ENCODE peak calls at places on chromosomes 4 and X, in nine cellular contexts. P is body of pancreas, I is hepatocyte, C is SK-N-SH, R is IMR-90, K is A549, G is left ventricle myocardium inferior, Q is fibroblast of mammary gland, V is fibroblast of pulmonary artery. U is an unnamed sample.

GRCh38 chr4:145484240-145484846 is 2.7 kb downstream of the SMAD1 start:
- DNase-seq in I (no peak), G (no peak), C (peak), K (no peak), Q (no peak), V (no peak), R (no peak), P (no peak), U (no peak)

GRCh38 chrX:38112566-38112965 is 106.2 kb downstream of the SYTL5 start:
- DNase-seq in R (no peak), Q (no peak), P (no peak), V (no peak), G (no peak), C (no peak), I (no peak), K (no peak), U (peak)

GRCh38 chr4:178395798-178396197 is 953.6 kb upstream of the AGA start:
- DNase-seq in V (no peak), R (no peak), Q (no peak), P (peak), G (no peak), K (no peak), I (peak), C (no peak), U (peak)

GRCh38 chr4:187541666-187542065 is 453.9 kb upstream of the ZFP42 start:
- DNase-seq in G (no peak), I (no peak), C (no peak), V (no peak), Q (no peak), R (no peak), K (no peak), P (no peak), U (no peak)

GRCh38 chrX:41350150-41350975 is 16.4 kb downstream of the DDX3X start:
- DNase-seq in V (peak), P (no peak), Q (no peak), C (no peak), R (peak), I (no peak), K (peak), G (no peak), U (no peak)

GRCh38 chr4:21005647-21006046 is 305.4 kb downstream of the PACRGL start:
- DNase-seq in G (no peak), I (no peak), V (no peak), P (no peak), R (no peak), Q (no peak), K (no peak), C (no peak), U (no peak)

GRCh38 chr4:128570380-128570779 is 239.1 kb upstream of the JADE1 start:
- DNase-seq in P (peak), G (peak), R (peak), K (peak), C (no peak), V (peak), I (no peak), Q (peak), U (peak)

GRCh38 chr4:158869761-158870160 is 100.9 kb downstream of the FNIP2 start:
- DNase-seq in I (no peak), C (no peak), P (no peak), G (no peak), V (no peak), K (no peak), Q (no peak), R (no peak), U (no peak)

GRCh38 chr4:183903021-183903760 is 1.9 kb upstream of the STOX2 start:
- DNase-seq in K (no peak), C (no peak), P (no peak), V (no peak), Q (no peak), R (no peak), I (no peak), G (no peak), U (peak)

GRCh38 chr4:115529126-115529525 is 415.7 kb upstream of the NDST4 start:
- DNase-seq in R (no peak), G (no peak), Q (no peak), K (no peak), C (no peak), V (no peak), P (no peak), I (no peak), U (no peak)

DNA sequence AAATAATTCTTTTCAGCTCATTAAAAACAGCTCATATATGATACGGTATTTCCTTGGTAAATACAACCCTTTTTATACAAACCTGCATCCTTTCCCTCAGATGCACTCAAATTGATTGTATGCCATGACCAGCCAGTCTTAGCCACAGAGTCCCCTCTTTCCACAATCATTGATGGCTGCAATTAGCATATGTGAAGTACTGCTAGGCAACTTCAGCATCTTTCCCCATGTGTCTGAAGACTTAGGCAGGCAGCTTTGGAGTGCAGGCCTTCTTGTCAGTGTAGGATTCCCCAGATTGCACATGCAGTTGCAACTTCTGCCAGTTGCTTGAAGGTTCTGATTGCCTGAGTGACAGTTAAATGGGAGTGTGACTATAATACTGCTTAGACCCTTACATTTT is 15.6 kb upstream of the MBNL3 start:
- DNase-seq in C (no peak), K (no peak), P (no peak), I (no peak), Q (no peak), G (no peak), V (no peak), R (no peak), U (no peak)
- H3K4me3 ChIP-seq in C (no peak), K (no peak), P (no peak), I (no peak), Q (no peak), G (no peak), V (no peak), R (no peak), U (no peak)

GRCh38 chr4:108783666-108784463 is 21.0 kb upstream of the ETNPPL start:
- DNase-seq in I (peak), V (peak), K (peak), R (no peak), C (no peak), G (no peak), Q (peak), P (peak), U (peak)
- TF ChIP-seq CTCF in I (peak), V (peak), K (peak), R (no peak), C (peak), G (peak), Q (peak), P (no peak), U (peak)

GRCh38 chrX:39935414-39936064 is 162.2 kb downstream of the BCOR start:
- DNase-seq in R (no peak), I (no peak), C (no peak), K (peak), G (no peak), P (no peak), V (no peak), Q (no peak), U (no peak)

GRCh38 chrX:39939678-39940077 is 158.1 kb downstream of the BCOR start:
- DNase-seq in K (no peak), C (no peak), G (no peak), Q (no peak), R (no peak), I (no peak), V (no peak), P (no peak), U (no peak)

GRCh38 chrX:39938466-39938865 is 159.3 kb downstream of the BCOR start:
- DNase-seq in Q (no peak), K (no peak), I (no peak), G (no peak), R (no peak), C (no peak), V (no peak), P (no peak), U (no peak)

GRCh38 chrX:39941332-39941920 is 156.3 kb downstream of the BCOR start:
- DNase-seq in K (no peak), G (no peak), Q (no peak), R (no peak), V (no peak), P (no peak), I (no peak), C (peak), U (no peak)

GRCh38 chrX:39936886-39937770 is 160.6 kb downstream of the BCOR start:
- DNase-seq in C (no peak), K (no peak), I (no peak), R (no peak), V (no peak), G (no peak), P (no peak), Q (no peak), U (no peak)
- H3K4me3 ChIP-seq in C (no peak), K (no peak), I (no peak), R (no peak), V (no peak), G (no peak), P (no peak), Q (no peak), U (no peak)

GRCh38 chr4:174871407-174871806 is 42.4 kb upstream of the GLRA3 start:
- DNase-seq in R (no peak), I (no peak), C (no peak), P (no peak), K (no peak), G (no peak), Q (no peak), V (no peak), U (no peak)

GRCh38 chr4:174869334-174869733 is 40.3 kb upstream of the GLRA3 start:
- DNase-seq in G (no peak), K (no peak), I (no peak), C (no peak), P (no peak), Q (peak), V (no peak), R (no peak), U (no peak)

GRCh38 chr4:174874898-174875297 is 43.3 kb upstream of the ADAM29 start:
- DNase-seq in K (no peak), V (no peak), Q (no peak), R (no peak), G (no peak), P (no peak), C (no peak), I (no peak), U (no peak)

GRCh38 chr4:174870311-174870710 is 41.3 kb upstream of the GLRA3 start:
- DNase-seq in I (peak), C (no peak), V (no peak), G (no peak), R (no peak), K (no peak), Q (no peak), P (no peak), U (no peak)

GRCh38 chr4:174873931-174874330 is 44.2 kb upstream of the ADAM29 start:
- DNase-seq in P (no peak), Q (peak), R (no peak), G (no peak), V (no peak), K (peak), C (peak), I (no peak), U (peak)
- TF ChIP-seq CTCF in P (no peak), Q (peak), R (no peak), G (no peak), V (no peak), K (peak), C (peak), I (no peak), U (peak)

GRCh38 chrX:68431836-68432235 is 1.5 kb downstream of the OPHN1 start:
- DNase-seq in I (no peak), G (no peak), R (peak), V (no peak), Q (no peak), P (no peak), K (no peak), C (no peak), U (no peak)

GRCh38 chrX:68433981-68434299 is 645 bp upstream of the OPHN1 start:
- DNase-seq in V (no peak), K (no peak), R (no peak), P (no peak), Q (no peak), G (no peak), I (no peak), C (no peak), U (no peak)

GRCh38 chrX:68432648-68433047 is 647 bp downstream of the OPHN1 start:
- DNase-seq in G (no peak), I (peak), Q (peak), V (no peak), C (peak), R (peak), K (peak), P (no peak), U (peak)

GRCh38 chrX:68429216-68429615 is 4.1 kb downstream of the OPHN1 start:
- DNase-seq in R (no peak), K (no peak), G (no peak), V (no peak), C (no peak), Q (peak), P (no peak), I (no peak), U (peak)

DNA sequence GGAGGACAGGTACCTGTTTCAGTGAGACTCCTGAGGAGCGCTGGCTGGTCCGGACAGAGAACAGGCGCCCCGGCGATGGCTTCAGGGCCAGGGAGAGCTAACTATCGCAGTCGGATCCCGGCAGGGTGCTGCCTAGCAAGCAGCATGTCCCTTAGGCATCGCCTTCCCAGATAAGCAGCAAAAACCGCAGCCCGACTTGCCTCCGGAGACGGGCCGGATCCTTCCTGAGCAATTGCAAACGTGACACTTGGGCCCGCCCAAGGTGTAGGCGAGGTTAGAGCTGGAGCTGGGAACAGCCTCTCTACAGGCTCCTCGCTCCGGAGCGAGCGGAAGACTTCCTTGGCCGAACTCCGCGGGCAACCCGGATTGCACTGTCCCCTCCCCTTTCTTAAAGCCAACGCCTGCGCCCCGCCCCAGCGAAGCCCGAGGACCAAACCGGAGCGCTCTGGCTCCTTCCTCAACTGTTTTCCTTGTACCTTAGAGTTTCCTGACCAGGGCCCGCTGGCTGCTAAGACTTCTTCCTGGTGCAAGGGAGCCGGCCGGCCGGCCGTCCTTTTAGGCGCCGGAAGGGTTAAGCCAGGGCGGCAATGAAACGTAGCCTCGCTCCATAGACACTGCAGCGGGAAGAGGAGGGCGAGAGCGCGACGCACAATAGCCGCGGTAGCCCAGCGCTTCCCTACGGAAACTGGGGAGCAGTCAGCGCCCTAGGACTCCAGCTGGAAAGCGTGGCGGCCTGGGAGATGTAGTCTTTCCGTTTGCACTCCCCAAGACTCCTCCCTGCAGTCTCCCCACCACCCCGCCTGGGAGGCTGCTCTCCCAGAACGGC is at the start of gene OPHN1:
- DNase-seq in C (peak), I (peak), G (peak), R (peak), Q (peak), K (peak), P (peak), V (peak), U (peak)
- H3K4me3 ChIP-seq in C (peak), I (peak), G (peak), R (peak), Q (peak), K (peak), P (no peak), V (peak), U (peak)

DNA sequence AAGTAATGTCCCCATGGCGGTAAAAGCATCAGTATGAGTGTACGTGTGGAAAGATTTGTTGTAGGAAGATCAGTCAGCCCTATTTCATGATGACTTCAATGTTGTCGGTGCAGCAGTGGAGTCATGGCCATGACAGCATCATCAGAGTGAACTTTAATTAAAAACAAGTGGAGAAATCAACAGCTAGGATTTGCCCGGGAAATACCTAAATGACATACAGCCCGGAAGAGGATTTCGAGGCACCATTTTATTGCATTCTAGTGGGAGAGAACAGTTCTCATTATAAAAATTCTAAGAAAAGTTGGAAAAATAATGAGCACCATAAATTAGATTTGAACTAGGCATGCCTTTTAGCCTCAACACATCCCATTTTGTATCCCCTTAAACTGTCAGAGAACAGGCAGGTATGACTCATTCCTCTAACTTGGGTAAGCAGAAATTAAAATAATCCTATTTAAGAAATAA is 170.1 kb downstream of the SHROOM3 start:
- DNase-seq in C (no peak), V (no peak), Q (peak), R (peak), I (no peak), P (no peak), K (no peak), G (no peak), U (no peak)
- TF ChIP-seq CTCF in C (no peak), V (no peak), Q (no peak), R (no peak), I (no peak), P (no peak), K (no peak), G (no peak), U (no peak)

GRCh38 chr4:148023782-148024181 is 291.9 kb downstream of the ARHGAP10 start:
- DNase-seq in Q (peak), C (no peak), K (no peak), P (no peak), I (no peak), V (no peak), G (no peak), R (no peak), U (no peak)
- H3K4me3 ChIP-seq in Q (no peak), C (no peak), K (no peak), P (no peak), I (no peak), V (no peak), G (no peak), R (no peak), U (no peak)

DNA sequence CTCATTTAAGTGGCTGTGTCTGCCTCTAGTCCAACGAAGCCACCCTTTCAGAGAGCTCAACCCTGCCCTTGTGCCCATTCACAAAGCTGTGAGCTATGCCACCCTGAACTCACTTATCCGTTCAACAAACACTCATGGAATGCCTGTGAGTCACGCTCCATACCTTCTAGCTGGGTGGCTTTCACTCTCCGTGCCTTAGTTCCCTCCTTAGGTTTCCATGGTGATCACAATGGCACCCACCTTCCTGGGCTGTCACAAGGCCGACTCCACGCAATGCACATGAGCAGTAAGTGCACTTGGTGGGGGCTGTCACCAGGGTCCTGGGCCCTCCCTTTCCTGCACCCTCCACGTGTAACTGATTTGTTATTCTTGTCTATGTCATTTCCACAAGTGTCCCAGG is 37.2 kb upstream of the PPP2R2C start:
- DNase-seq in G (no peak), P (no peak), V (no peak), K (peak), Q (no peak), C (no peak), R (no peak), I (no peak), U (no peak)
- TF ChIP-seq CTCF in G (no peak), P (no peak), V (no peak), K (no peak), Q (no peak), C (no peak), R (no peak), I (no peak), U (no peak)